ENCODE peak calls at places on chromosomes 7 and 10, in seven cellular contexts. One of them, this sample, is unnamed.

GRCh38 chr7:18530224-18531179 is 35.0 kb downstream of the HDAC9 start:
- DNase-seq in naive thymus-derived CD8-positive, alpha-beta T cell: no peak
- DNase-seq in fibroblast of the aortic adventitia: no peak
- DNase-seq in cardiac muscle cell: no peak
- DNase-seq in astrocyte of the hippocampus: no peak
- DNase-seq in NCI-H2107: no peak
- DNase-seq in stimulated activated CD4-positive, alpha-beta T cell treated with anti-CD3 and anti-CD28 coated beads, Interleukin-1b, Interleukin-23, amount 100 ng/mL, for 24 hours: no peak
- DNase-seq in this sample: no peak

GRCh38 chr7:35802649-35803048 is 1.8 kb downstream of the SEPTIN7 start:
- DNase-seq in naive thymus-derived CD8-positive, alpha-beta T cell: no peak
- DNase-seq in stimulated activated CD4-positive, alpha-beta T cell treated with anti-CD3 and anti-CD28 coated beads, Interleukin-1b, Interleukin-23, amount 100 ng/mL, for 24 hours: no peak
- DNase-seq in NCI-H2107: no peak
- DNase-seq in astrocyte of the hippocampus: peak
- DNase-seq in fibroblast of the aortic adventitia: no peak
- DNase-seq in cardiac muscle cell: peak
- DNase-seq in this sample: no peak

GRCh38 chr7:74101061-74101681 is 17.6 kb downstream of the LIMK1 start:
- DNase-seq in cardiac muscle cell: no peak
- DNase-seq in fibroblast of the aortic adventitia: peak
- DNase-seq in astrocyte of the hippocampus: no peak
- DNase-seq in stimulated activated CD4-positive, alpha-beta T cell treated with anti-CD3 and anti-CD28 coated beads, Interleukin-1b, Interleukin-23, amount 100 ng/mL, for 24 hours: no peak
- DNase-seq in NCI-H2107: peak
- DNase-seq in naive thymus-derived CD8-positive, alpha-beta T cell: no peak
- DNase-seq in this sample: peak

GRCh38 chr7:5586279-5586962 is 162.8 kb upstream of the TNRC18 start:
- DNase-seq in stimulated activated CD4-positive, alpha-beta T cell treated with anti-CD3 and anti-CD28 coated beads, Interleukin-1b, Interleukin-23, amount 100 ng/mL, for 24 hours: no peak
- DNase-seq in astrocyte of the hippocampus: no peak
- DNase-seq in NCI-H2107: peak
- DNase-seq in naive thymus-derived CD8-positive, alpha-beta T cell: no peak
- DNase-seq in fibroblast of the aortic adventitia: no peak
- DNase-seq in cardiac muscle cell: no peak
- DNase-seq in this sample: peak

GRCh38 chr10:91576096-91576545 is 56.8 kb downstream of the PPP1R3C start:
- DNase-seq in astrocyte of the hippocampus: no peak
- DNase-seq in NCI-H2107: no peak
- DNase-seq in fibroblast of the aortic adventitia: no peak
- DNase-seq in stimulated activated CD4-positive, alpha-beta T cell treated with anti-CD3 and anti-CD28 coated beads, Interleukin-1b, Interleukin-23, amount 100 ng/mL, for 24 hours: no peak
- DNase-seq in naive thymus-derived CD8-positive, alpha-beta T cell: no peak
- DNase-seq in cardiac muscle cell: no peak
- DNase-seq in this sample: no peak

GRCh38 chr7:20229652-20230500 is 12.7 kb upstream of the MACC1 start:
- DNase-seq in NCI-H2107: no peak
- DNase-seq in cardiac muscle cell: no peak
- DNase-seq in stimulated activated CD4-positive, alpha-beta T cell treated with anti-CD3 and anti-CD28 coated beads, Interleukin-1b, Interleukin-23, amount 100 ng/mL, for 24 hours: no peak
- DNase-seq in fibroblast of the aortic adventitia: peak
- DNase-seq in astrocyte of the hippocampus: no peak
- DNase-seq in naive thymus-derived CD8-positive, alpha-beta T cell: no peak
- DNase-seq in this sample: no peak

GRCh38 chr7:70322786-70323185 is 724.5 kb downstream of the AUTS2 start:
- DNase-seq in fibroblast of the aortic adventitia: no peak
- DNase-seq in naive thymus-derived CD8-positive, alpha-beta T cell: no peak
- DNase-seq in NCI-H2107: no peak
- DNase-seq in cardiac muscle cell: no peak
- DNase-seq in stimulated activated CD4-positive, alpha-beta T cell treated with anti-CD3 and anti-CD28 coated beads, Interleukin-1b, Interleukin-23, amount 100 ng/mL, for 24 hours: no peak
- DNase-seq in astrocyte of the hippocampus: no peak
- DNase-seq in this sample: no peak

GRCh38 chr10:31262672-31263071 is 56.3 kb upstream of the ZEB1 start:
- DNase-seq in cardiac muscle cell: no peak
- DNase-seq in naive thymus-derived CD8-positive, alpha-beta T cell: no peak
- DNase-seq in astrocyte of the hippocampus: peak
- DNase-seq in stimulated activated CD4-positive, alpha-beta T cell treated with anti-CD3 and anti-CD28 coated beads, Interleukin-1b, Interleukin-23, amount 100 ng/mL, for 24 hours: no peak
- DNase-seq in NCI-H2107: no peak
- DNase-seq in fibroblast of the aortic adventitia: peak
- DNase-seq in this sample: no peak

GRCh38 chr10:46534828-46535524 is 21.5 kb downstream of the GPRIN2 start:
- DNase-seq in astrocyte of the hippocampus: no peak
- DNase-seq in NCI-H2107: no peak
- DNase-seq in fibroblast of the aortic adventitia: no peak
- DNase-seq in naive thymus-derived CD8-positive, alpha-beta T cell: no peak
- DNase-seq in cardiac muscle cell: no peak
- DNase-seq in stimulated activated CD4-positive, alpha-beta T cell treated with anti-CD3 and anti-CD28 coated beads, Interleukin-1b, Interleukin-23, amount 100 ng/mL, for 24 hours: no peak
- DNase-seq in this sample: no peak

GRCh38 chr7:121045090-121045489 is 56.6 kb downstream of the CPED1 start:
- DNase-seq in NCI-H2107: no peak
- DNase-seq in cardiac muscle cell: no peak
- DNase-seq in astrocyte of the hippocampus: no peak
- DNase-seq in stimulated activated CD4-positive, alpha-beta T cell treated with anti-CD3 and anti-CD28 coated beads, Interleukin-1b, Interleukin-23, amount 100 ng/mL, for 24 hours: no peak
- DNase-seq in fibroblast of the aortic adventitia: no peak
- DNase-seq in naive thymus-derived CD8-positive, alpha-beta T cell: no peak
- DNase-seq in this sample: no peak

GRCh38 chr10:118488710-118489497 is 106.5 kb downstream of the PRLHR start:
- DNase-seq in stimulated activated CD4-positive, alpha-beta T cell treated with anti-CD3 and anti-CD28 coated beads, Interleukin-1b, Interleukin-23, amount 100 ng/mL, for 24 hours: no peak
- DNase-seq in astrocyte of the hippocampus: no peak
- DNase-seq in cardiac muscle cell: no peak
- DNase-seq in NCI-H2107: no peak
- DNase-seq in fibroblast of the aortic adventitia: no peak
- DNase-seq in naive thymus-derived CD8-positive, alpha-beta T cell: no peak
- DNase-seq in this sample: no peak

GRCh38 chr10:52775132-52775647 is 2.6 kb upstream of the MBL2 start:
- DNase-seq in naive thymus-derived CD8-positive, alpha-beta T cell: no peak
- DNase-seq in fibroblast of the aortic adventitia: no peak
- DNase-seq in cardiac muscle cell: no peak
- DNase-seq in NCI-H2107: no peak
- DNase-seq in astrocyte of the hippocampus: no peak
- DNase-seq in stimulated activated CD4-positive, alpha-beta T cell treated with anti-CD3 and anti-CD28 coated beads, Interleukin-1b, Interleukin-23, amount 100 ng/mL, for 24 hours: no peak
- DNase-seq in this sample: no peak

GRCh38 chr7:128837521-128837921 is 7.3 kb downstream of the FLNC start:
- DNase-seq in naive thymus-derived CD8-positive, alpha-beta T cell: no peak
- DNase-seq in stimulated activated CD4-positive, alpha-beta T cell treated with anti-CD3 and anti-CD28 coated beads, Interleukin-1b, Interleukin-23, amount 100 ng/mL, for 24 hours: no peak
- DNase-seq in fibroblast of the aortic adventitia: no peak
- DNase-seq in cardiac muscle cell: no peak
- DNase-seq in astrocyte of the hippocampus: no peak
- DNase-seq in NCI-H2107: no peak
- DNase-seq in this sample: no peak

GRCh38 chr10:12667006-12667405 is 317.7 kb downstream of the CAMK1D start:
- DNase-seq in cardiac muscle cell: no peak
- DNase-seq in naive thymus-derived CD8-positive, alpha-beta T cell: no peak
- DNase-seq in NCI-H2107: no peak
- DNase-seq in stimulated activated CD4-positive, alpha-beta T cell treated with anti-CD3 and anti-CD28 coated beads, Interleukin-1b, Interleukin-23, amount 100 ng/mL, for 24 hours: no peak
- DNase-seq in fibroblast of the aortic adventitia: no peak
- DNase-seq in astrocyte of the hippocampus: no peak
- DNase-seq in this sample: no peak

GRCh38 chr10:78545756-78546155 is 512.1 kb downstream of the RPS24 start:
- DNase-seq in naive thymus-derived CD8-positive, alpha-beta T cell: no peak
- DNase-seq in cardiac muscle cell: peak
- DNase-seq in NCI-H2107: no peak
- DNase-seq in stimulated activated CD4-positive, alpha-beta T cell treated with anti-CD3 and anti-CD28 coated beads, Interleukin-1b, Interleukin-23, amount 100 ng/mL, for 24 hours: no peak
- DNase-seq in astrocyte of the hippocampus: no peak
- DNase-seq in fibroblast of the aortic adventitia: no peak
- DNase-seq in this sample: no peak

GRCh38 chr7:77989981-77990566 is 191.5 kb downstream of the PHTF2 start:
- DNase-seq in NCI-H2107: no peak
- DNase-seq in astrocyte of the hippocampus: peak
- DNase-seq in cardiac muscle cell: no peak
- DNase-seq in stimulated activated CD4-positive, alpha-beta T cell treated with anti-CD3 and anti-CD28 coated beads, Interleukin-1b, Interleukin-23, amount 100 ng/mL, for 24 hours: no peak
- DNase-seq in naive thymus-derived CD8-positive, alpha-beta T cell: no peak
- DNase-seq in fibroblast of the aortic adventitia: no peak
- DNase-seq in this sample: no peak

GRCh38 chr7:129751916-129752315 is 140.4 kb downstream of the NRF1 start:
- DNase-seq in stimulated activated CD4-positive, alpha-beta T cell treated with anti-CD3 and anti-CD28 coated beads, Interleukin-1b, Interleukin-23, amount 100 ng/mL, for 24 hours: no peak
- DNase-seq in naive thymus-derived CD8-positive, alpha-beta T cell: no peak
- DNase-seq in fibroblast of the aortic adventitia: no peak
- DNase-seq in NCI-H2107: no peak
- DNase-seq in cardiac muscle cell: peak
- DNase-seq in astrocyte of the hippocampus: no peak
- DNase-seq in this sample: no peak

GRCh38 chr10:89518876-89519842 is 16.2 kb downstream of the SLC16A12 start:
- DNase-seq in NCI-H2107: no peak
- DNase-seq in astrocyte of the hippocampus: no peak
- DNase-seq in stimulated activated CD4-positive, alpha-beta T cell treated with anti-CD3 and anti-CD28 coated beads, Interleukin-1b, Interleukin-23, amount 100 ng/mL, for 24 hours: no peak
- DNase-seq in cardiac muscle cell: no peak
- DNase-seq in fibroblast of the aortic adventitia: peak
- DNase-seq in naive thymus-derived CD8-positive, alpha-beta T cell: no peak
- DNase-seq in this sample: no peak

GRCh38 chr10:84706875-84707274 is 378.5 kb downstream of the CCSER2 start:
- DNase-seq in stimulated activated CD4-positive, alpha-beta T cell treated with anti-CD3 and anti-CD28 coated beads, Interleukin-1b, Interleukin-23, amount 100 ng/mL, for 24 hours: no peak
- DNase-seq in NCI-H2107: no peak
- DNase-seq in cardiac muscle cell: no peak
- DNase-seq in astrocyte of the hippocampus: no peak
- DNase-seq in fibroblast of the aortic adventitia: no peak
- DNase-seq in naive thymus-derived CD8-positive, alpha-beta T cell: no peak
- DNase-seq in this sample: no peak

GRCh38 chr7:84123903-84124573 is 70.6 kb downstream of the SEMA3A start:
- DNase-seq in stimulated activated CD4-positive, alpha-beta T cell treated with anti-CD3 and anti-CD28 coated beads, Interleukin-1b, Interleukin-23, amount 100 ng/mL, for 24 hours: no peak
- DNase-seq in astrocyte of the hippocampus: peak
- DNase-seq in fibroblast of the aortic adventitia: no peak
- DNase-seq in naive thymus-derived CD8-positive, alpha-beta T cell: no peak
- DNase-seq in cardiac muscle cell: peak
- DNase-seq in NCI-H2107: no peak
- DNase-seq in this sample: no peak

GRCh38 chr10:63819753-63820347 is 298.6 kb downstream of the REEP3 start:
- DNase-seq in stimulated activated CD4-positive, alpha-beta T cell treated with anti-CD3 and anti-CD28 coated beads, Interleukin-1b, Interleukin-23, amount 100 ng/mL, for 24 hours: peak
- DNase-seq in fibroblast of the aortic adventitia: peak
- DNase-seq in NCI-H2107: no peak
- DNase-seq in naive thymus-derived CD8-positive, alpha-beta T cell: no peak
- DNase-seq in astrocyte of the hippocampus: peak
- DNase-seq in cardiac muscle cell: peak
- DNase-seq in this sample: no peak

GRCh38 chr7:54810401-54810800 is 51.4 kb upstream of the SEC61G start:
- DNase-seq in fibroblast of the aortic adventitia: peak
- DNase-seq in NCI-H2107: no peak
- DNase-seq in naive thymus-derived CD8-positive, alpha-beta T cell: no peak
- DNase-seq in astrocyte of the hippocampus: no peak
- DNase-seq in cardiac muscle cell: no peak
- DNase-seq in stimulated activated CD4-positive, alpha-beta T cell treated with anti-CD3 and anti-CD28 coated beads, Interleukin-1b, Interleukin-23, amount 100 ng/mL, for 24 hours: no peak
- DNase-seq in this sample: no peak

GRCh38 chr7:157690058-157690832 is 353.4 kb downstream of the DNAJB6 start:
- DNase-seq in cardiac muscle cell: no peak
- DNase-seq in NCI-H2107: no peak
- DNase-seq in fibroblast of the aortic adventitia: no peak
- DNase-seq in astrocyte of the hippocampus: no peak
- DNase-seq in naive thymus-derived CD8-positive, alpha-beta T cell: no peak
- DNase-seq in stimulated activated CD4-positive, alpha-beta T cell treated with anti-CD3 and anti-CD28 coated beads, Interleukin-1b, Interleukin-23, amount 100 ng/mL, for 24 hours: no peak
- DNase-seq in this sample: peak

GRCh38 chr7:139543801-139544603 is 20.5 kb downstream of the CLEC2L start:
- DNase-seq in stimulated activated CD4-positive, alpha-beta T cell treated with anti-CD3 and anti-CD28 coated beads, Interleukin-1b, Interleukin-23, amount 100 ng/mL, for 24 hours: no peak
- DNase-seq in astrocyte of the hippocampus: no peak
- DNase-seq in cardiac muscle cell: no peak
- DNase-seq in naive thymus-derived CD8-positive, alpha-beta T cell: no peak
- DNase-seq in NCI-H2107: no peak
- DNase-seq in fibroblast of the aortic adventitia: no peak
- DNase-seq in this sample: no peak

GRCh38 chr7:57867884-57868701 is 418.1 kb downstream of the ZNF716 start:
- DNase-seq in astrocyte of the hippocampus: peak
- DNase-seq in stimulated activated CD4-positive, alpha-beta T cell treated with anti-CD3 and anti-CD28 coated beads, Interleukin-1b, Interleukin-23, amount 100 ng/mL, for 24 hours: no peak
- DNase-seq in fibroblast of the aortic adventitia: no peak
- DNase-seq in cardiac muscle cell: no peak
- DNase-seq in naive thymus-derived CD8-positive, alpha-beta T cell: no peak
- DNase-seq in NCI-H2107: no peak
- DNase-seq in this sample: no peak

GRCh38 chr10:3906511-3907111 is 121.6 kb upstream of the KLF6 start:
- DNase-seq in NCI-H2107: no peak
- DNase-seq in astrocyte of the hippocampus: peak
- DNase-seq in naive thymus-derived CD8-positive, alpha-beta T cell: no peak
- DNase-seq in stimulated activated CD4-positive, alpha-beta T cell treated with anti-CD3 and anti-CD28 coated beads, Interleukin-1b, Interleukin-23, amount 100 ng/mL, for 24 hours: no peak
- DNase-seq in fibroblast of the aortic adventitia: no peak
- DNase-seq in cardiac muscle cell: no peak
- DNase-seq in this sample: no peak

GRCh38 chr7:31850601-31851000 is 163.6 kb downstream of the PPP1R17 start:
- DNase-seq in cardiac muscle cell: no peak
- DNase-seq in stimulated activated CD4-positive, alpha-beta T cell treated with anti-CD3 and anti-CD28 coated beads, Interleukin-1b, Interleukin-23, amount 100 ng/mL, for 24 hours: no peak
- DNase-seq in fibroblast of the aortic adventitia: no peak
- DNase-seq in NCI-H2107: no peak
- DNase-seq in astrocyte of the hippocampus: no peak
- DNase-seq in naive thymus-derived CD8-positive, alpha-beta T cell: no peak
- DNase-seq in this sample: no peak

GRCh38 chr7:68963547-68963946 is 634.7 kb upstream of the AUTS2 start:
- DNase-seq in astrocyte of the hippocampus: peak
- DNase-seq in NCI-H2107: no peak
- DNase-seq in stimulated activated CD4-positive, alpha-beta T cell treated with anti-CD3 and anti-CD28 coated beads, Interleukin-1b, Interleukin-23, amount 100 ng/mL, for 24 hours: no peak
- DNase-seq in naive thymus-derived CD8-positive, alpha-beta T cell: no peak
- DNase-seq in cardiac muscle cell: no peak
- DNase-seq in fibroblast of the aortic adventitia: peak
- DNase-seq in this sample: no peak